ENCODE peak calls at places on chromosomes 3 and 15, in ten cellular contexts. W, E, U, M, V, B, L, N, R and I are unnamed samples.

GRCh38 chr3:137041251-137041650 is 83.5 kb downstream of the IL20RB start:
- DNase-seq in W (no peak), E (no peak), U (no peak), M (no peak), V (no peak), B (no peak), L (no peak), N (no peak), R (no peak), I (no peak)

GRCh38 chr15:44726136-44726535 is 10.2 kb upstream of the TRIM69 start:
- DNase-seq in W (no peak), E (peak; percentile 30), U (no peak), M (no peak), V (no peak), B (no peak), L (no peak), N (no peak), R (no peak), I (no peak)

GRCh38 chr15:51621917-51622268 is 678 bp downstream of the DMXL2 start:
- DNase-seq in W (peak; percentile 62), E (peak; percentile 64), U (peak; percentile 63), M (peak; percentile 52), V (no peak), B (peak; percentile 37), L (no peak), N (peak; percentile 45), R (no peak), I (no peak)

GRCh38 chr15:68631621-68632051 is 52.8 kb downstream of the CORO2B start:
- DNase-seq in W (no peak), E (no peak), U (no peak), M (no peak), V (no peak), B (no peak), L (no peak), N (no peak), R (no peak), I (no peak)

GRCh38 chr3:27533718-27534578 is 49.8 kb upstream of the SLC4A7 start:
- DNase-seq in W (no peak), E (peak; percentile 95), U (peak; percentile 28), M (peak; percentile 67), V (peak; percentile 59), B (peak; percentile 14), L (peak; percentile 95), N (no peak), R (no peak), I (peak; percentile 38)

GRCh38 chr3:194686816-194687637 is 1.3 kb downstream of the FAM43A start:
- DNase-seq in W (peak; percentile 56), E (peak; percentile 71), U (peak; percentile 48), M (no peak), V (peak; percentile 77), B (peak; percentile 42), L (no peak), N (peak; percentile 30), R (no peak), I (no peak)

GRCh38 chr3:14352002-14352627 is 50.3 kb upstream of the SLC6A6 start:
- DNase-seq in W (no peak), E (peak; percentile 20), U (no peak), M (no peak), V (no peak), B (no peak), L (peak; percentile 19), N (peak; percentile 11), R (peak; percentile 18), I (peak; percentile 49)

GRCh38 chr3:67654832-67655152 is 380 bp upstream of the SUCLG2 start:
- DNase-seq in W (no peak), E (no peak), U (no peak), M (no peak), V (no peak), B (no peak), L (no peak), N (no peak), R (no peak), I (no peak)

GRCh38 chr3:131231710-131232348 is 149.7 kb upstream of the NUDT16 start:
- DNase-seq in W (no peak), E (peak; percentile 12), U (no peak), M (peak; percentile 32), V (no peak), B (no peak), L (no peak), N (no peak), R (no peak), I (no peak)

GRCh38 chr15:48285329-48286214 is 45.7 kb upstream of the DUT start:
- DNase-seq in W (peak; percentile 78), E (peak; percentile 83), U (peak; percentile 61), M (peak; percentile 78), V (no peak), B (peak; percentile 67), L (peak; percentile 77), N (peak; percentile 27), R (peak; percentile 24), I (peak; percentile 43)